ENCODE peak calls at places on chromosome 3, in ten cellular contexts. Z, D, J, G, X, L, I, B, C and M are unnamed samples.
A peak's percentile ranks its signal among the peaks of the same experiment; 100 is the strongest.

GRCh38 chr3:155890671-155891190 is 20.3 kb downstream of the GMPS start:
- DNase-seq in Z (no peak), D (no peak), J (no peak), G (no peak), X (no peak), L (peak; percentile 38), I (no peak), B (no peak), C (no peak), M (no peak)

GRCh38 chr3:149042766-149043386 is 43.5 kb downstream of the HLTF start:
- DNase-seq in Z (no peak), D (no peak), J (no peak), G (no peak), X (no peak), L (peak; percentile 47), I (no peak), B (peak; percentile 69), C (no peak), M (peak; percentile 26)

GRCh38 chr3:122932251-122932967 is 95.2 kb downstream of the SEMA5B start:
- DNase-seq in Z (no peak), D (no peak), J (no peak), G (no peak), X (peak; percentile 28), L (peak; percentile 8), I (no peak), B (peak; percentile 99), C (peak; percentile 97), M (no peak)

GRCh38 chr3:14543446-14543845 is 3.3 kb upstream of the GRIP2 start:
- DNase-seq in Z (no peak), D (no peak), J (peak; percentile 68), G (no peak), X (peak; percentile 53), L (no peak), I (no peak), B (no peak), C (no peak), M (no peak)

GRCh38 chr3:9135930-9136525 is 113.4 kb downstream of the SRGAP3 start:
- DNase-seq in Z (no peak), D (no peak), J (peak; percentile 63), G (peak; percentile 46), X (peak; percentile 81), L (no peak), I (no peak), B (no peak), C (no peak), M (no peak)

GRCh38 chr3:23073721-23074300 is 129.3 kb upstream of the UBE2E2 start:
- DNase-seq in Z (no peak), D (no peak), J (no peak), G (no peak), X (no peak), L (no peak), I (no peak), B (no peak), C (no peak), M (no peak)

GRCh38 chr3:5250467-5251195 is 63.1 kb downstream of the EDEM1 start:
- DNase-seq in Z (no peak), D (no peak), J (no peak), G (no peak), X (no peak), L (peak; percentile 17), I (no peak), B (peak; percentile 29), C (no peak), M (no peak)

GRCh38 chr3:30353711-30354467 is 252.5 kb upstream of the TGFBR2 start:
- DNase-seq in Z (no peak), D (peak; percentile 82), J (no peak), G (no peak), X (no peak), L (no peak), I (no peak), B (peak; percentile 63), C (no peak), M (no peak)

GRCh38 chr3:55750525-55750924 is 263.4 kb upstream of the WNT5A start:
- DNase-seq in Z (no peak), D (no peak), J (no peak), G (no peak), X (no peak), L (peak; percentile 96), I (no peak), B (peak; percentile 91), C (peak; percentile 45), M (peak; percentile 87)

GRCh38 chr3:195071011-195071728 is 199.8 kb downstream of the XXYLT1 start:
- DNase-seq in Z (peak; percentile 81), D (peak; percentile 28), J (peak; percentile 40), G (no peak), X (peak; percentile 48), L (no peak), I (no peak), B (no peak), C (no peak), M (no peak)

DNA sequence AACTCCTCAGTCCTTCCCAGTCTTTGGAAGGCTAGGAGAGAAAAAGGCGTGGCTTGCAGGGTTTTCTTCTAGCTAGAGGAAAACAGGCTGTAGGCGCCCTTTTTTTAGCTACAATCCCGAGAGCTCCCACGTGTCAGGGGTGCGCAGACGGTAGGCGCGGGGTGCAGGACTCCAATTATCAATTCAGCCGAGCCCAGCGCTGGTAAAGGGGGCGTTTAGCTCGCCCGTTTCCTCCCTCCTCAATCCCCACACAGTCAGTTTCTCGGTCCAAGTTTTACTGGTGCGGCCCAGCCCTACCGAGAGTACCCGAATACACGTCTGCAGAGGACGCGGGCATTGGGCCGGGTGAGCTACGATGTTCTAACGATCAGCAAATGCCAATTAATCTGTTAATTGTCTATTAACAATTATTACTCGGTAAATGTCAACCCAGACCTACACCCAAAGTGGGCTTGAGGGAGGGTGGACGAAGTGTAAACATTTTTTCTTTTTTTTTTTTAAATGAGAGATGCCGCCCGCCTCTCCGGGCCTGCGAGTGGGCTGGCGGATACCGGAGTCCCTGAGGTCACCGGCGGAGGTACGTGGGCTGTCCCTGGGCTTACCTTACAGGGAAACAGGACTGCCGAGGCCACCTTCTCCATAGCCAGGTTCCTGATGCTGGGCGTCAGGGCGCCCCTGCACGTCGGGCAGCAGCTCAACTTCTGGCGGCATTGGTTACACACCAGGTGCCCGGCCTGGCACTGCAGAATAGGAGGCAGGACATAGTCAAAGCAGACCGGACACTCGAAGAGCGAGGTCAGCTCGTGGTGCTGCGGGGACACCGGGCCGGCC is 923 bp downstream of the SIAH2 start:
- DNase-seq in Z (peak; percentile 91), D (peak; percentile 76), J (peak; percentile 74), G (peak; percentile 69), X (peak; percentile 85), L (peak; percentile 61), I (peak; percentile 55), B (peak; percentile 60), C (no peak), M (no peak)
- TF ChIP-seq CTCF in Z (no peak), D (no peak), J (no peak), G (no peak), X (no peak), L (no peak), I (no peak), B (no peak), C (no peak), M (no peak)

DNA sequence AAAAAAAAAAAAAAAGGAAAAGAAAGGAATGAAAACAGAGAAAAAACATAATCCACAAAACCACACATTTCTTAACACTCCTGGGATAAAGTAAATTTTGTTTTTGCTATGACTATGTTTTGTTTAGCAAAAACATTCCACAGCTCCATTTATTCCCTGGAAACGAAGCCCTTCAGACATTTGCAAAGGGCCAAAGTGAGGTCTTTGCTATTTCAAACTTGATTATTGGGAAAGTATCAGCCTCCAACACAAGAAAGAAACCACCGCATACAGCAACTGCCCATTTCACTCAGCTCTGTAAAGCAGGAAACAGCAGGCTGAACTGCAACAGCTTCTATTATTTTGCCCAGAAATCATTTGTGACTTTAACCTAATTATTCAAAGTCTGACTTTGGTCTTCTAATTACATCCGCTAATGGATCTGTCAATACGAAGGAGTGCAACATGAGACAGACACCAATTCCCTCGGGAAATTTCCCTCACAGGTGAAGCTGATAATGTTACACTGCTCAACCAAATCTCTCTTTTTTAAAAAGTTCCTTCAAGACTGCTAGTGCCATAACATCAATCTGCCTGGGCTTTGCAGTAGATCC is 72.1 kb downstream of the RFTN1 start:
- DNase-seq in Z (no peak), D (no peak), J (no peak), G (no peak), X (no peak), L (peak; percentile 38), I (no peak), B (no peak), C (no peak), M (no peak)
- H3K4me3 ChIP-seq in Z (no peak overlapping the region), D (no peak overlapping the region), J (no peak overlapping the region), G (no peak overlapping the region), X (no peak overlapping the region), L (no peak overlapping the region), I (no peak overlapping the region), B (no peak overlapping the region), C (no peak overlapping the region), M (no peak overlapping the region)

GRCh38 chr3:130893240-130894129 is at the start of gene ATP2C1:
- DNase-seq in Z (peak; percentile 99), D (peak; percentile 98), J (peak; percentile 98), G (peak; percentile 98), X (peak; percentile 99), L (peak; percentile 92), I (peak; percentile 95), B (peak; percentile 95), C (peak; percentile 55), M (peak; percentile 77)

GRCh38 chr3:130894130-130894872 is 417 bp downstream of the ATP2C1 start:
- DNase-seq in Z (peak; percentile 89), D (peak; percentile 69), J (peak; percentile 72), G (peak; percentile 38), X (peak; percentile 88), L (peak; percentile 32), I (peak; percentile 33), B (no peak), C (no peak), M (no peak)

GRCh38 chr3:130894873-130895330 is 1.0 kb downstream of the ATP2C1 start:
- DNase-seq in Z (no peak), D (no peak), J (no peak), G (peak; percentile 4), X (no peak), L (peak; percentile 26), I (no peak), B (peak; percentile 19), C (no peak), M (no peak)

GRCh38 chr3:130895690-130896089 is 1.8 kb downstream of the ATP2C1 start:
- DNase-seq in Z (no peak), D (no peak), J (no peak), G (no peak), X (no peak), L (no peak), I (no peak), B (peak; percentile 3), C (no peak), M (no peak)

DNA sequence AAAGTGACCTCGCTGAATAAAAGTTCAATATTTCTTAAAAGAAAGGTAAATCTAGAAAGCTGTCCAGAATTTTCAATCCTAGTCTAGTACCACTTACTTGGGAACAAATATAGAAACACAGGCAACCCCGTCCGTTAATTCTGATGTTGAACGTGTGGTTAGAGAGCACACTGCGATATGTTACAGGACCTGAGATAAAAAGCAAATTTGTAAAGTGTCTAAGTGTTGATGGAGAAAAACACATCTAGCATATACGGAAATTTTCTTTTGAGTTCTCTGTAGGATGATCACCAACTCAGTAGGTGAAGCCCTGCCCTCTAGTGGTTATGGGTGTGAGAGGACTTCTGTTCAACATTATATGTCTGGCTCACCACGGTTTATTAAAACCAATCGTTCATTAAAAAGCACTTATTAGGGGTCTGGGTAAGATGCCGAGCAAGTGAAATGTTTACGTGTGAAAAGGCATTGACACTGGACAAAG is 1.1 kb upstream of the ATP2C1 start:
- DNase-seq in Z (no peak), D (peak; percentile 88), J (no peak), G (peak; percentile 87), X (no peak), L (peak; percentile 67), I (peak; percentile 65), B (peak; percentile 74), C (no peak), M (peak; percentile 16)
- TF ChIP-seq CTCF in Z (peak; percentile 80), D (peak; percentile 82), J (peak; percentile 87), G (peak; percentile 84), X (peak; percentile 79), L (peak; percentile 85), I (peak; percentile 87), B (peak; percentile 97), C (peak; percentile 66), M (peak; percentile 85)

GRCh38 chr3:194058189-194058571 is 77.8 kb upstream of the HES1 start:
- DNase-seq in Z (no peak), D (peak; percentile 75), J (peak; percentile 88), G (peak; percentile 85), X (peak; percentile 87), L (peak; percentile 74), I (peak; percentile 88), B (peak; percentile 60), C (no peak), M (no peak)
- H3K4me3 ChIP-seq in Z (no peak overlapping the region), D (peak overlapping the region; percentile 34), J (peak overlapping the region; percentile 53), G (no peak overlapping the region), X (no peak overlapping the region), L (no peak overlapping the region), I (peak overlapping the region; percentile 43), B (no peak overlapping the region), C (no peak overlapping the region), M (no peak overlapping the region)